ENCODE peak calls at places on chromosome 2, in ten cellular contexts. Y, F, U, J, E, M, A, V, N and H are unnamed samples.

GRCh38 chr2:15896859-15897258 is 43.5 kb upstream of the MYCN start:
- DNase-seq in Y (no peak), F (no peak), U (no peak), J (no peak), E (no peak), M (no peak), A (no peak), V (no peak), N (no peak), H (no peak)

GRCh38 chr2:100034431-100034830 is 108.0 kb downstream of the AFF3 start:
- DNase-seq in Y (no peak), F (no peak), U (no peak), J (no peak), E (no peak), M (no peak), A (no peak), V (no peak), N (no peak), H (no peak)

GRCh38 chr2:106523980-106524665 is 37.0 kb downstream of the CD8B2 start:
- DNase-seq in Y (no peak), F (no peak), U (no peak), J (no peak), E (no peak), M (no peak), A (no peak), V (no peak), N (no peak), H (no peak)

GRCh38 chr2:28684142-28684858 is 67.3 kb upstream of the PPP1CB start:
- DNase-seq in Y (no peak), F (no peak), U (no peak), J (no peak), E (no peak), M (no peak), A (no peak), V (no peak), N (no peak), H (no peak)

GRCh38 chr2:226489765-226490164 is 309.9 kb downstream of the IRS1 start:
- DNase-seq in Y (no peak), F (peak), U (no peak), J (peak), E (no peak), M (no peak), A (no peak), V (no peak), N (peak), H (peak)

GRCh38 chr2:127619901-127620705 is 25.9 kb upstream of the GPR17 start:
- DNase-seq in Y (no peak), F (no peak), U (no peak), J (no peak), E (no peak), M (peak), A (no peak), V (no peak), N (no peak), H (no peak)

GRCh38 chr2:19746611-19747309 is 155.0 kb downstream of the TTC32 start:
- DNase-seq in Y (no peak), F (no peak), U (no peak), J (peak), E (peak), M (no peak), A (no peak), V (no peak), N (no peak), H (peak)

GRCh38 chr2:146844226-146844990 is 1000.4 kb upstream of the ACVR2A start:
- DNase-seq in Y (no peak), F (no peak), U (no peak), J (peak), E (no peak), M (no peak), A (no peak), V (no peak), N (no peak), H (peak)

GRCh38 chr2:196208915-196209314 is 37.5 kb upstream of the STK17B start:
- DNase-seq in Y (no peak), F (no peak), U (no peak), J (no peak), E (no peak), M (no peak), A (no peak), V (no peak), N (no peak), H (no peak)